ENCODE peak calls at places on chromosomes 3 and 15, in six cellular contexts. D is cardiac fibroblast; Q is NCI-H2029; G is CD4-positive, alpha-beta T cell; O is HAP-1; R is activated T-cell treated with anti-CD3 and anti-CD28 coated beads for 1 hour. A is an unnamed sample.

GRCh38 chr15:60006808-60007346 is 2.8 kb downstream of the FOXB1 start:
- DNase-seq in Q (no peak), G (no peak), O (no peak), R (no peak), D (no peak), A (no peak)

GRCh38 chr15:58574612-58575011 is 142.8 kb downstream of the LIPC start:
- DNase-seq in R (no peak), D (no peak), G (no peak), Q (no peak), O (no peak), A (no peak)

GRCh38 chr3:14464521-14464920 is 62.1 kb downstream of the SLC6A6 start:
- DNase-seq in D (no peak), G (no peak), R (no peak), Q (no peak), O (no peak), A (no peak)

GRCh38 chr15:82968066-82968465 is 15.5 kb upstream of the HOMER2 start:
- DNase-seq in O (no peak), R (no peak), D (peak; percentile 39), Q (no peak), G (no peak), A (no peak)

GRCh38 chr3:377158-377561 is 180.6 kb downstream of the CHL1 start:
- DNase-seq in G (no peak), Q (peak; percentile 14), O (peak; percentile 65), D (peak; percentile 53), R (no peak), A (no peak)

GRCh38 chr15:63504979-63505841 is 817 bp downstream of the USP3 start:
- DNase-seq in D (peak; percentile 67), O (peak; percentile 79), Q (peak; percentile 25), R (no peak), G (peak; percentile 43), A (no peak)

GRCh38 chr15:88463870-88464532 is 3.2 kb downstream of the MRPL46 start:
- DNase-seq in G (no peak), R (no peak), D (no peak), O (no peak), Q (no peak), A (no peak)

GRCh38 chr3:14265246-14265962 is 86.8 kb downstream of the LSM3 start:
- DNase-seq in O (no peak), Q (peak; percentile 97), G (no peak), D (peak; percentile 47), R (no peak), A (no peak)

GRCh38 chr15:74618841-74619596 is 3.4 kb downstream of the CLK3 start:
- DNase-seq in O (no peak), G (no peak), Q (no peak), D (no peak), R (no peak), A (no peak)

GRCh38 chr3:128546646-128547045 is 53.6 kb upstream of the GATA2 start:
- DNase-seq in G (no peak), O (no peak), Q (no peak), D (no peak), R (no peak), A (no peak)

GRCh38 chr15:35362195-35362829 is 183.7 kb downstream of the DPH6 start:
- DNase-seq in Q (no peak), G (no peak), O (no peak), D (peak; percentile 61), R (no peak), A (no peak)

GRCh38 chr15:63348392-63348791 is 33.3 kb downstream of the CA12 start:
- DNase-seq in R (no peak), Q (peak; percentile 26), D (peak; percentile 83), G (no peak), O (no peak), A (no peak)

GRCh38 chr15:71746719-71747118 is 63.6 kb upstream of the NR2E3 start:
- DNase-seq in Q (peak; percentile 69), O (no peak), D (no peak), G (no peak), R (no peak), A (no peak)

A was measured in thoracic aorta.